ENCODE peak calls at places on chromosome 15, in ten cellular contexts. P, T, F, G, N, V, M, Z, J and S are unnamed samples.

GRCh38 chr15:64222573-64223361 is 59.9 kb upstream of the PPIB start:
- DNase-seq in T (no peak), M (no peak), V (no peak), G (no peak), F (no peak), N (no peak), J (no peak), P (no peak), Z (no peak), S (no peak)

GRCh38 chr15:83653639-83654378 is at the start of gene ADAMTSL3:
- DNase-seq in T (no peak), Z (peak), V (no peak), M (no peak), F (no peak), P (peak), J (peak), G (peak), N (peak), S (peak)

GRCh38 chr15:91857772-91858171 is 4.3 kb downstream of the SLCO3A1 start:
- DNase-seq in N (no peak), Z (no peak), M (no peak), J (no peak), P (no peak), F (no peak), V (peak), T (peak), G (no peak), S (no peak)

GRCh38 chr15:89680282-89680873 is 1.2 kb upstream of the PLIN1 start:
- DNase-seq in G (peak), N (peak), V (no peak), T (no peak), J (peak), Z (peak), M (no peak), P (peak), F (no peak), S (peak)

GRCh38 chr15:41568350-41569017 is 9.5 kb downstream of the TYRO3 start:
- DNase-seq in G (no peak), T (no peak), V (no peak), M (no peak), F (no peak), Z (peak), J (no peak), N (no peak), P (peak), S (peak)

GRCh38 chr15:78372880-78373279 is 32.7 kb downstream of the CRABP1 start:
- DNase-seq in F (no peak), J (no peak), N (no peak), M (no peak), Z (no peak), P (no peak), T (no peak), G (no peak), V (no peak), S (no peak)

GRCh38 chr15:57153140-57153539 is 223.2 kb upstream of the CGNL1 start:
- DNase-seq in M (no peak), P (no peak), V (no peak), N (no peak), G (no peak), Z (peak), T (peak), J (no peak), F (no peak), S (no peak)

GRCh38 chr15:68328485-68328884 is 50.9 kb downstream of the FEM1B start:
- DNase-seq in V (no peak), F (no peak), T (no peak), Z (no peak), P (no peak), G (no peak), M (peak), N (no peak), J (no peak), S (no peak)

GRCh38 chr15:81481326-81481725 is 107.3 kb upstream of the TMC3 start:
- DNase-seq in M (no peak), P (no peak), J (no peak), T (no peak), V (no peak), G (no peak), Z (no peak), F (no peak), N (no peak), S (no peak)

GRCh38 chr15:52112203-52112750 is 298 bp downstream of the BCL2L10 start:
- DNase-seq in J (no peak), N (no peak), M (no peak), T (peak), F (no peak), Z (no peak), G (no peak), P (peak), V (peak), S (peak)

GRCh38 chr15:49645937-49646336 is 25.1 kb downstream of the DTWD1 start:
- DNase-seq in G (no peak), P (no peak), F (no peak), V (no peak), J (no peak), M (no peak), Z (peak), T (no peak), N (peak), S (peak)

GRCh38 chr15:39887832-39888231 is 32.2 kb downstream of the GPR176 start:
- DNase-seq in J (no peak), F (no peak), G (no peak), P (no peak), T (peak), V (no peak), N (no peak), M (no peak), Z (peak), S (peak)

GRCh38 chr15:91049378-91050127 is 27.2 kb upstream of the VPS33B start:
- DNase-seq in N (no peak), M (peak), T (peak), Z (peak), V (peak), P (peak), J (no peak), F (peak), G (no peak), S (peak)

GRCh38 chr15:67322481-67322880 is 67.9 kb downstream of the IQCH start:
- DNase-seq in F (no peak), T (no peak), P (no peak), N (no peak), J (no peak), M (no peak), G (no peak), V (no peak), Z (no peak), S (peak)

GRCh38 chr15:74882528-74882927 is 7.3 kb upstream of the MPI start:
- DNase-seq in T (no peak), G (no peak), P (no peak), V (no peak), N (no peak), M (no peak), Z (no peak), F (no peak), J (no peak), S (no peak)

GRCh38 chr15:74955017-74955416 is 1.6 kb downstream of the RPP25 start:
- DNase-seq in P (no peak), V (no peak), T (no peak), F (no peak), J (no peak), N (no peak), M (no peak), G (no peak), Z (peak), S (no peak)

GRCh38 chr15:59688383-59688887 is 685 bp downstream of the BNIP2 start:
- DNase-seq in M (peak), G (no peak), V (peak), Z (peak), F (no peak), T (peak), J (no peak), N (no peak), P (no peak), S (peak)

GRCh38 chr15:80890341-80890972 is 99.2 kb downstream of the MESD start:
- DNase-seq in V (no peak), Z (no peak), G (no peak), P (no peak), J (no peak), T (no peak), M (no peak), N (no peak), F (no peak), S (peak)

GRCh38 chr15:78243491-78243941 is 9.2 kb upstream of the ACSBG1 start:
- DNase-seq in V (no peak), P (peak), M (no peak), N (peak), Z (peak), T (no peak), G (peak), J (peak), F (no peak), S (no peak)

GRCh38 chr15:75179773-75180140 is 21.9 kb upstream of the C15orf39 start:
- DNase-seq in N (no peak), P (no peak), V (no peak), Z (no peak), J (no peak), T (no peak), F (no peak), M (no peak), G (no peak), S (no peak)

GRCh38 chr15:57227899-57228298 is 148.4 kb upstream of the CGNL1 start:
- DNase-seq in N (no peak), J (no peak), V (no peak), P (no peak), G (no peak), F (no peak), M (peak), T (no peak), Z (peak), S (peak)

GRCh38 chr15:99921086-99921485 is 187.8 kb upstream of the LYSMD4 start:
- DNase-seq in V (no peak), P (no peak), G (no peak), T (no peak), M (no peak), Z (peak), J (no peak), F (no peak), N (no peak), S (no peak)

GRCh38 chr15:99928429-99928981 is 195.3 kb upstream of the LYSMD4 start:
- DNase-seq in P (peak), N (peak), G (peak), F (peak), T (peak), M (peak), J (peak), Z (peak), V (peak), S (peak)

GRCh38 chr15:99930696-99931095 is 197.5 kb upstream of the LYSMD4 start:
- DNase-seq in Z (no peak), M (no peak), T (no peak), G (no peak), V (no peak), P (no peak), N (no peak), J (no peak), F (no peak), S (no peak)

GRCh38 chr15:99929266-99929665 is 196.0 kb upstream of the LYSMD4 start:
- DNase-seq in J (no peak), Z (no peak), G (no peak), F (no peak), V (no peak), T (no peak), N (no peak), P (no peak), M (no peak), S (no peak)

DNA sequence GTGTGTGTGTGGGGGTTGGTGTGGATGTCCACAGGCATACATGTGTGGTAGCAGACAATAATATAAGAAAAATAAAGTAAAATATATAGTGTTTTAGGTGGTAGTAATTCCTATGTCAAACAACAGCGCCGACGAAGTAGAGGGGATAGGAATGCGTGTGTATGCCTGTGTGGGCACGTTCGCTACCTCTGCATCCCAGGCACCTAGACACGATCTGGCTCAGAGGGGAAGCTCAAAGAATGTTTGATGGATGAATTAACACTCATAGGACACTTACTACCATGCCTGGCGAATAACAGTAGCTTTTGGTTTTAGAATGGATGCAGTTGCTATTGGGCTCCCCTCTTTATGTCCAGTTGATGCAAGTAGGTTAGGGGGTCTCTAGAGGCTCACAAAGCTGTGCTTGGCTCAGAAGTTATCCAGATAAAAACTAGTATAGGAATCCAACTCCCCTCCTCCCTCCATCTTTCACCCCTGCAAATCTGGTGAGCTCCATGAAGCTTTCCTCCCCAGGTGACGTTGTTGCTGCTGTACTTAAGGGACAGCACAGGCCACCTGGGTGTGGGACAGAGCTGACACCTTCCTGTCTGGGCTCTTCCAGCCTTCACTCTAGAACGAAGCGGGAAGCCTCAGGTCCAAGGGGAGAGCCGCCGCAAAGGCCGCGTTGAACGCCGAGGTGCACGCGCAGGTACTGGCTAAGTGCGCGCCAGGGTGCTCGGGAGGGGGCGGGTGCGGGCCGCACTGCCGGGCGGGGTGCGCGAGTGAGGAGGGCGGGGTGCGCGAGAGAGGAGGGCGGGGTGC is 192.6 kb upstream of the LYSMD4 start:
- DNase-seq in N (peak), T (peak), M (no peak), J (peak), P (peak), G (peak), F (no peak), V (peak), Z (peak), S (peak)
- H3K4me3 ChIP-seq in N (peak), T (peak), M (peak), J (peak), P (peak), G (peak), F (peak), V (peak), Z (peak), S (peak)

GRCh38 chr15:101066501-101067408 is 147.6 kb downstream of the LRRK1 start:
- DNase-seq in G (no peak), T (no peak), V (no peak), P (peak), N (no peak), Z (no peak), J (no peak), M (no peak), F (no peak), S (no peak)

GRCh38 chr15:101070024-101070423 is 150.9 kb downstream of the LRRK1 start:
- DNase-seq in Z (no peak), M (no peak), F (no peak), J (no peak), P (no peak), N (no peak), V (no peak), G (no peak), T (no peak), S (no peak)

GRCh38 chr15:101067660-101068522 is 148.7 kb downstream of the LRRK1 start:
- DNase-seq in J (no peak), N (peak), Z (no peak), V (no peak), T (no peak), G (no peak), P (peak), M (no peak), F (no peak), S (no peak)

GRCh38 chr15:101068961-101069734 is 150.0 kb downstream of the LRRK1 start:
- DNase-seq in F (no peak), G (no peak), M (no peak), Z (peak), N (peak), V (no peak), J (no peak), T (no peak), P (peak), S (peak)

DNA sequence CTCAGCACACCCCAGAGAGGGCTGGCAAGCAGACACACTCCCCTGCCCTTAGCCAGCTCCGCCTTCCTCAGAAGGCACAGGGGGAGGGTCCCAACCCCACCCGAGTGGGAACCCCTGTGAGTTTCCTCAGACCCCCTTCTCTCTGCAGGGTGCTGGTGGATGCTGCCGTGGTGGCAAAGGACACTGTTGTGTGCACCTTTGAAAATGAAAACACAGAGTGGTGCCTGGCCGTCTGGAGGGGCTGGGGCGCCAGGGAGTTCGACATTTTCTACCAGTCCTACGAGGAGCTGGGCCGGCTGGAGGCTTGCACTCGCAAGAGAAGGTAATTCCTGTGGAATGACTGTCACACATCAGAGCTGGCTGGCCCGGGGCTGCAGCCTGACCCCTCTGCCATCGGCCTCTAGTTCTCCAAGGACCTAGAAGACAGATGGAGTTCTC is 149.4 kb downstream of the LRRK1 start:
- DNase-seq in P (peak), N (peak), M (no peak), Z (no peak), J (no peak), V (no peak), F (no peak), G (no peak), T (no peak), S (peak)
- H3K4me3 ChIP-seq in P (no peak), N (no peak), M (no peak), Z (no peak), J (no peak), V (no peak), F (no peak), G (no peak), T (no peak), S (no peak)

GRCh38 chr15:76996076-76996525 is 1.2 kb downstream of the PSTPIP1 start:
- DNase-seq in Z (no peak), N (no peak), P (no peak), F (no peak), J (no peak), M (no peak), V (no peak), T (no peak), G (no peak), S (no peak)

GRCh38 chr15:76998661-76999285 is 3.8 kb downstream of the PSTPIP1 start:
- DNase-seq in F (no peak), J (no peak), T (no peak), M (peak), P (no peak), G (no peak), V (no peak), Z (no peak), N (no peak), S (no peak)

GRCh38 chr15:76994496-76994895 is 430 bp upstream of the PSTPIP1 start:
- DNase-seq in J (no peak), Z (no peak), V (no peak), T (no peak), F (no peak), M (no peak), G (no peak), P (no peak), N (no peak), S (no peak)

GRCh38 chr15:76994971-76995945 is at the start of gene PSTPIP1:
- DNase-seq in Z (no peak), M (peak), G (peak), T (peak), P (peak), F (no peak), V (peak), J (peak), N (no peak), S (no peak)

DNA sequence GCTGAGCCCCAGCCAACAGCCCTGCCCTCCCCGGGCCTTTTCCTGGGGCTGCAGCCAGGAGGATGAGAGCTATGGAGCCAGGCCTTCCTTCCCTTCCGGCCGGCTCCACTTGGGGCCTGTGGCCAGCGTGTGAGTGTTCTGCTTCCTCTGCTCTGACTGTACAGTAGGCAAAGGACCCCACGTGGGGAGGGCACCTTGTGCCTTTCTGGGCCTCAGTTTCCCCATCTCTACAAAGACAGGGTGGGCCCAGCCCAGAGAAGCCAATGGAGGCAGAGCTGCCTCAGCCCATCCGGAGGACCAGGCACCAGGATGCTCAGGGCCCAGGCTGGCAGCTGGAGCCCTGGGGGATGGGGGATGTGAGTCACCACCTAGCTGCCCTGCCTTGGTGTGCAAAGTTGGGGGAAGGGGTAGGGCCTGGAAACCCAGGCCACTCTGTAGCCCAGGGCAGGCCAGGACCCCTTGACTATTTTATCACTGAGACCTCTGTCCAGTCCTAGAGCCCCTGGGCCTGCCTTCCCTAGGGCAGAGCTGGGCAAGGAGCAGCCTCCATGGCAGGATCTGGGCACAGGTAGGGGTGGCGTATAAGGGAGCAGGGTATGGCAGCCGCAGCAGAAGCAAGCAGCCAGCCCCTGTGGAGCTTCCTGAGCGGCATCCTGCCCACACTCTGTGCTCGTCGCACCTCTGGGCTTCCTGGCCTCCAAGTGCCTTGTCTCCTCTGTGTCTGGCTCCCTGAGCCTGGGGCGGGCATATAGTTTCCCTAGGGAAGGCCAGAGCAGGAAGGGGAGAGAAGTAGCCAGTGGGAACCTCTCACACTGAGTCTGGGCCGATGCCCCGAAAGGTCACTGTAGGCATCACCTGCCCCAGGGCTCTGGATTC is 1.8 kb downstream of the PSTPIP1 start:
- DNase-seq in P (peak), M (no peak), N (no peak), G (peak), T (no peak), J (no peak), F (no peak), V (peak), Z (peak), S (no peak)
- H3K4me3 ChIP-seq in P (peak), M (no peak), N (peak), G (peak), T (no peak), J (peak), F (no peak), V (peak), Z (no peak), S (no peak)

GRCh38 chr15:58285212-58285920 is 146.4 kb upstream of the LIPC start:
- DNase-seq in F (no peak), Z (no peak), J (no peak), T (no peak), P (no peak), M (no peak), V (no peak), N (no peak), G (no peak), S (no peak)
- H3K4me3 ChIP-seq in F (no peak), Z (no peak), J (no peak), T (no peak), P (no peak), M (no peak), V (no peak), N (no peak), G (no peak), S (no peak)

DNA sequence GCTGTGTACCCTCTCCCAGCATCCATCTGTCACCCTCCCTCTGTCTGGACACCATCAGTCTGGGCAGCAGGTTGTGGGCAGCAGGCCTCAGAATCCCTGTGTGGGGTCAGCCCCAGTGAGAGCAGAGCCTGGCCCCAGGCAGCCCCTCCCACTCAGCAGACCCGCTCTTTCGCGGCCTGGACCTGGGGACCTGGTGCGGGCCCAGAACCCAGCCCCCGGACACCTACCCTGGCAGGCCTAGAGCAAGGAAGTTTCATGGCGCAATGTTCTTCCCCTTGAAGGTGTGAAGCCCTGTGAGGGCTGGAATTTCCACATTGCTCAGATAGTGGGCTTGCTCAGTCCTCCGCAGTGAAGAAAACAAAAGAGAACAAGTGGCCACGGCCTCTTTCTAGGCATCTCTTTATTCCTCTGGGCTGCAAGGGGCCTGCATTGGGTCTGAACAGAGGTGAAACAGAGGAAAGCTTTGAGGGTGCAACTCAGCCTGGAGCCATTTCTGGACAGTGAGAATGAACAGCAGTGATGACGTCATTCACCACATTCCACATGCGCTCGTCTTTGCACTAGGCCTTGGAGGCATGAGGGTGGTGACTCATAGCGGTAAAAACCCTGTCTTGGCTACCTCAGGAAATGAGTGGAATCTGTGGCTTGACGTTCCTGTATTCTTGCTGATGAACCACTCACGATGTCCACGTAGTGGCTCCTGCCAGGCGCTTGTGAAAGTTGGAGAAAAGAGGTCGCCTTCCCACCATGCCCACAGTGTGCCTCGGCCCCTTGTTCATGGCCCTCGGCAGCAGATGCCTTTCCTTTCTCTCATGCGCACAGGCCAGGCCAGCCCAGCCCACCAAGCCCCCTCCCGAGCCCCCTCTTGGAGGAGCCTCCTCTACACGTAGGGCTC is 66.1 kb downstream of the SLC30A4 start:
- DNase-seq in V (peak), P (no peak), G (no peak), J (peak), F (peak), Z (peak), T (peak), N (no peak), M (peak), S (peak)
- H3K4me3 ChIP-seq in V (no peak), P (no peak), G (no peak), J (no peak), F (no peak), Z (no peak), T (no peak), N (no peak), M (no peak), S (no peak)